ENCODE peak calls at places on chromosome 6, in eight cellular contexts. One of them, this sample, is unnamed.

GRCh38 chr6:41489284-41489851 is 56.8 kb upstream of the FOXP4 start:
- DNase-seq in stomach: no peak
- DNase-seq in IMR-90: peak
- DNase-seq in HCT116: no peak
- DNase-seq in K562: no peak
- DNase-seq in heart left ventricle: no peak
- DNase-seq in A549: no peak
- DNase-seq in tibial nerve: peak
- DNase-seq in this sample: no peak

GRCh38 chr6:45922728-45923351 is 92.8 kb downstream of the CLIC5 start:
- DNase-seq in K562: peak
- DNase-seq in A549: peak
- DNase-seq in tibial nerve: peak
- DNase-seq in HCT116: peak
- DNase-seq in IMR-90: peak
- DNase-seq in stomach: peak
- DNase-seq in heart left ventricle: peak
- DNase-seq in this sample: peak

GRCh38 chr6:141562181-141562800 is 570.4 kb upstream of the GJE1 start:
- DNase-seq in IMR-90: no peak
- DNase-seq in tibial nerve: no peak
- DNase-seq in A549: no peak
- DNase-seq in stomach: no peak
- DNase-seq in HCT116: no peak
- DNase-seq in K562: peak
- DNase-seq in heart left ventricle: peak
- DNase-seq in this sample: no peak

GRCh38 chr6:122798099-122798641 is 9.1 kb downstream of the SMPDL3A start:
- DNase-seq in A549: peak
- DNase-seq in tibial nerve: no peak
- DNase-seq in K562: no peak
- DNase-seq in heart left ventricle: no peak
- DNase-seq in stomach: peak
- DNase-seq in IMR-90: peak
- DNase-seq in HCT116: peak
- DNase-seq in this sample: peak

GRCh38 chr6:44739163-44739562 is 351.7 kb downstream of the CDC5L start:
- DNase-seq in heart left ventricle: no peak
- DNase-seq in K562: no peak
- DNase-seq in HCT116: no peak
- DNase-seq in IMR-90: no peak
- DNase-seq in stomach: no peak
- DNase-seq in A549: no peak
- DNase-seq in tibial nerve: no peak
- DNase-seq in this sample: no peak

GRCh38 chr6:71602385-71602949 is 283.9 kb upstream of the RIMS1 start:
- DNase-seq in K562: no peak
- DNase-seq in A549: no peak
- DNase-seq in stomach: no peak
- DNase-seq in HCT116: no peak
- DNase-seq in tibial nerve: no peak
- DNase-seq in IMR-90: peak
- DNase-seq in heart left ventricle: no peak
- DNase-seq in this sample: no peak

GRCh38 chr6:125953502-125953875 is 3.1 kb upstream of the HINT3 start:
- DNase-seq in A549: no peak
- DNase-seq in K562: no peak
- DNase-seq in IMR-90: no peak
- DNase-seq in tibial nerve: no peak
- DNase-seq in heart left ventricle: no peak
- DNase-seq in HCT116: no peak
- DNase-seq in stomach: peak
- DNase-seq in this sample: peak

GRCh38 chr6:3628143-3628840 is 123.2 kb downstream of the PXDC1 start:
- DNase-seq in stomach: no peak
- DNase-seq in IMR-90: no peak
- DNase-seq in tibial nerve: no peak
- DNase-seq in heart left ventricle: no peak
- DNase-seq in A549: no peak
- DNase-seq in K562: no peak
- DNase-seq in HCT116: no peak
- DNase-seq in this sample: peak

GRCh38 chr6:70956451-70957283 is at the start of gene B3GAT2:
- DNase-seq in IMR-90: peak
- DNase-seq in A549: peak
- DNase-seq in heart left ventricle: no peak
- DNase-seq in tibial nerve: no peak
- DNase-seq in K562: no peak
- DNase-seq in HCT116: no peak
- DNase-seq in stomach: no peak
- DNase-seq in this sample: peak

GRCh38 chr6:147712841-147713240 is 204.4 kb downstream of the SAMD5 start:
- DNase-seq in K562: no peak
- DNase-seq in HCT116: no peak
- DNase-seq in IMR-90: peak
- DNase-seq in heart left ventricle: no peak
- DNase-seq in A549: no peak
- DNase-seq in stomach: no peak
- DNase-seq in tibial nerve: no peak
- DNase-seq in this sample: no peak

GRCh38 chr6:108837236-108837971 is 10.8 kb upstream of the ARMC2 start:
- DNase-seq in tibial nerve: no peak
- DNase-seq in IMR-90: peak
- DNase-seq in stomach: no peak
- DNase-seq in K562: no peak
- DNase-seq in HCT116: no peak
- DNase-seq in heart left ventricle: no peak
- DNase-seq in A549: no peak
- DNase-seq in this sample: peak

GRCh38 chr6:26243742-26244141 is 121.3 kb upstream of the BTN3A2 start:
- DNase-seq in A549: no peak
- DNase-seq in IMR-90: no peak
- DNase-seq in stomach: no peak
- DNase-seq in K562: no peak
- DNase-seq in heart left ventricle: no peak
- DNase-seq in tibial nerve: no peak
- DNase-seq in HCT116: no peak
- DNase-seq in this sample: no peak

GRCh38 chr6:78465042-78465634 is 402.2 kb upstream of the IRAK1BP1 start:
- DNase-seq in A549: no peak
- DNase-seq in tibial nerve: no peak
- DNase-seq in HCT116: no peak
- DNase-seq in heart left ventricle: no peak
- DNase-seq in K562: no peak
- DNase-seq in stomach: no peak
- DNase-seq in IMR-90: no peak
- DNase-seq in this sample: no peak

GRCh38 chr6:4280721-4281120 is 145.3 kb upstream of the ECI2 start:
- DNase-seq in stomach: no peak
- DNase-seq in A549: peak
- DNase-seq in heart left ventricle: no peak
- DNase-seq in K562: no peak
- DNase-seq in HCT116: no peak
- DNase-seq in IMR-90: peak
- DNase-seq in tibial nerve: no peak
- DNase-seq in this sample: no peak

GRCh38 chr6:54473328-54473727 is 165.1 kb downstream of the TINAG start:
- DNase-seq in K562: no peak
- DNase-seq in heart left ventricle: no peak
- DNase-seq in tibial nerve: no peak
- DNase-seq in IMR-90: no peak
- DNase-seq in stomach: no peak
- DNase-seq in HCT116: no peak
- DNase-seq in A549: no peak
- DNase-seq in this sample: no peak

GRCh38 chr6:11656486-11656885 is 118.9 kb downstream of the TMEM170B start:
- DNase-seq in HCT116: no peak
- DNase-seq in A549: no peak
- DNase-seq in IMR-90: no peak
- DNase-seq in K562: no peak
- DNase-seq in heart left ventricle: no peak
- DNase-seq in tibial nerve: no peak
- DNase-seq in stomach: no peak
- DNase-seq in this sample: no peak

GRCh38 chr6:132736239-132736638 is 21.5 kb downstream of the VNN2 start:
- DNase-seq in heart left ventricle: no peak
- DNase-seq in HCT116: no peak
- DNase-seq in stomach: no peak
- DNase-seq in A549: no peak
- DNase-seq in IMR-90: peak
- DNase-seq in tibial nerve: no peak
- DNase-seq in K562: no peak
- DNase-seq in this sample: no peak

GRCh38 chr6:22003219-22003779 is 293.5 kb downstream of the PRL start:
- DNase-seq in K562: no peak
- DNase-seq in IMR-90: peak
- DNase-seq in A549: no peak
- DNase-seq in tibial nerve: no peak
- DNase-seq in stomach: no peak
- DNase-seq in heart left ventricle: no peak
- DNase-seq in HCT116: no peak
- DNase-seq in this sample: no peak

GRCh38 chr6:37820713-37821069 is 1.2 kb downstream of the ZFAND3 start:
- DNase-seq in A549: no peak
- DNase-seq in K562: no peak
- DNase-seq in IMR-90: no peak
- DNase-seq in heart left ventricle: no peak
- DNase-seq in HCT116: no peak
- DNase-seq in tibial nerve: no peak
- DNase-seq in stomach: no peak
- DNase-seq in this sample: no peak

GRCh38 chr6:37819802-37820712 is 530 bp downstream of the ZFAND3 start:
- DNase-seq in IMR-90: peak
- DNase-seq in K562: peak
- DNase-seq in tibial nerve: peak
- DNase-seq in heart left ventricle: peak
- DNase-seq in A549: peak
- DNase-seq in HCT116: peak
- DNase-seq in stomach: peak
- DNase-seq in this sample: peak

GRCh38 chr6:37821449-37821848 is 1.9 kb downstream of the ZFAND3 start:
- DNase-seq in K562: no peak
- DNase-seq in IMR-90: no peak
- DNase-seq in HCT116: no peak
- DNase-seq in A549: no peak
- DNase-seq in tibial nerve: no peak
- DNase-seq in stomach: no peak
- DNase-seq in heart left ventricle: no peak
- DNase-seq in this sample: no peak

GRCh38 chr6:37818536-37819176 is 871 bp upstream of the ZFAND3 start:
- DNase-seq in A549: peak
- DNase-seq in K562: peak
- DNase-seq in HCT116: peak
- DNase-seq in IMR-90: peak
- DNase-seq in stomach: peak
- DNase-seq in tibial nerve: peak
- DNase-seq in heart left ventricle: peak
- DNase-seq in this sample: peak

DNA sequence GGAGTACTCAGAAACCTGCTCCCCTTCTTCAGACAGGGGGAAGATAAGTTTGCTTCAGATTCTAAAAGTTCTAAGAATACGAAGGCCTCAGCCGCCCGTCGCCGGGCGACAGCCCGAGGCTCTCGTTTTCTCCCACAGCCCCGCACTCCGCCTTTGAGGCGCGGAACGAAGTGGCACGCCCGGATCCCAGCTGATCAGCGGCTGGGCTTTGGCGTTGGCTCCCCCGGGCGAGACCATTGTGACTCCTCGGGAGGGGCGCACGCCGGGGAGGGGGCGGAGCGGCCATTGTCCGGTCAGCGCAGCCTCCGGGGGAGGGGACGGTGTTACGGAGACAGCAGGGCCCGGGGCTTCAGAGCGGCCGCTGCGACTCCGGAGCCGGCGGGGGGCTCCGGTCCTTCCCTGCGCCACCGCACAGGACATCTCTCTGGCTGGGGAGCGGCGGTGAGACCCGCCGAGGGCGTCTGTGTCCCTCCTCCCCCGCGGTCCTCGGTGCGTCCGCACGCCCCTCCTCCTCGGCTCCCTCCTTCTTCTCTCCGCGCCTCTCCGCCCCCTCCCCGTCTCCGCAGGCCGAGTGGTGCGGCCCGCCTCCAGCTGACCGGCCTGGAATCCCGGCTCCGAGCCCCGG is at the start of gene ZFAND3:
- DNase-seq in IMR-90: peak
- DNase-seq in A549: peak
- DNase-seq in HCT116: peak
- DNase-seq in stomach: peak
- DNase-seq in tibial nerve: peak
- DNase-seq in heart left ventricle: peak
- DNase-seq in K562: peak
- DNase-seq in this sample: peak
- TF ChIP-seq POLR2A in IMR-90: peak
- TF ChIP-seq POLR2A in A549: no peak
- TF ChIP-seq POLR2A in HCT116: no peak
- TF ChIP-seq POLR2A in stomach: no peak
- TF ChIP-seq POLR2A in tibial nerve: no peak
- TF ChIP-seq POLR2A in heart left ventricle: no peak
- TF ChIP-seq POLR2A in K562: no peak
- TF ChIP-seq POLR2A in this sample: no peak

GRCh38 chr6:24100336-24100735 is 25.7 kb upstream of the NRSN1 start:
- DNase-seq in HCT116: no peak
- DNase-seq in heart left ventricle: no peak
- DNase-seq in IMR-90: no peak
- DNase-seq in stomach: no peak
- DNase-seq in tibial nerve: no peak
- DNase-seq in A549: no peak
- DNase-seq in K562: no peak
- DNase-seq in this sample: no peak
- H3K27ac ChIP-seq in HCT116: no peak
- H3K27ac ChIP-seq in heart left ventricle: no peak
- H3K27ac ChIP-seq in IMR-90: no peak
- H3K27ac ChIP-seq in stomach: no peak
- H3K27ac ChIP-seq in tibial nerve: no peak
- H3K27ac ChIP-seq in A549: no peak
- H3K27ac ChIP-seq in K562: no peak
- H3K27ac ChIP-seq in this sample: no peak

GRCh38 chr6:105994522-105995402 is 91.4 kb upstream of the PRDM1 start:
- DNase-seq in K562: no peak
- DNase-seq in stomach: peak
- DNase-seq in A549: peak
- DNase-seq in IMR-90: peak
- DNase-seq in heart left ventricle: peak
- DNase-seq in tibial nerve: peak
- DNase-seq in HCT116: peak
- DNase-seq in this sample: peak
- TF ChIP-seq POLR2A in K562: no peak
- TF ChIP-seq POLR2A in stomach: no peak
- TF ChIP-seq POLR2A in A549: no peak
- TF ChIP-seq POLR2A in IMR-90: no peak
- TF ChIP-seq POLR2A in heart left ventricle: no peak
- TF ChIP-seq POLR2A in tibial nerve: peak
- TF ChIP-seq POLR2A in HCT116: no peak
- TF ChIP-seq POLR2A in this sample: peak

DNA sequence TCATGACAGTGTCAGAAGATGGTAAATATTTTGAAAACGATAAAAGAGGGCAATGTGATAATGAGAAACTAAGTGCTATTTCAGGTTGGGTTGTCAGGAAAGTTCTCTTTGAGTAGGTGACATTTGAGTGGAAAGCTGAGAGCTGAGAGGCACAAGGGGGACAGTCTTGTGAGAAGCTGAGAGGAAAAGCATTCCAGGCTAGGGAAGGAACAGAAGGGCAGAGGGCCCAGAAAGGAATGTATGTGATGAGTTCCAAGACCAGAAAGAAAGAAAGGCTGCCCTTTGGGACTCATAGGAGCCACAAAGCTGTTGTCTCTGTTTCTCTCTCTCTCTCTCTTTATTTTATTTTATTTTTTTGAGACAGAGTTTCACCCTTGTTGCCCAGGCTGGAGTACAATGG is 7.6 kb upstream of the RNF182 start:
- DNase-seq in IMR-90: no peak
- DNase-seq in heart left ventricle: no peak
- DNase-seq in HCT116: no peak
- DNase-seq in A549: no peak
- DNase-seq in K562: no peak
- DNase-seq in stomach: no peak
- DNase-seq in tibial nerve: no peak
- DNase-seq in this sample: no peak
- H3K27ac ChIP-seq in IMR-90: no peak
- H3K27ac ChIP-seq in heart left ventricle: no peak
- H3K27ac ChIP-seq in HCT116: no peak
- H3K27ac ChIP-seq in A549: no peak
- H3K27ac ChIP-seq in K562: no peak
- H3K27ac ChIP-seq in stomach: no peak
- H3K27ac ChIP-seq in tibial nerve: no peak
- H3K27ac ChIP-seq in this sample: no peak

This sample was measured in body of pancreas.